ENCODE peak calls at places on chromosomes 1 and 21, in ten cellular contexts. D, B, X, S, G, U, T, I, J and A are unnamed samples.

GRCh38 chr21:45482899-45483821 is 59.1 kb downstream of the SLC19A1 start:
- DNase-seq in S (no peak), J (no peak), U (no peak), T (no peak), B (no peak), D (no peak), G (no peak), I (peak; percentile 74), X (no peak), A (no peak)

GRCh38 chr1:8424539-8425116 is 106.7 kb downstream of the SLC45A1 start:
- DNase-seq in J (peak; percentile 84), S (peak; percentile 64), X (peak; percentile 70), B (no peak), T (no peak), G (peak; percentile 57), I (peak; percentile 82), U (peak; percentile 76), D (no peak), A (no peak)

GRCh38 chr1:179825798-179826460 is 51.7 kb downstream of the TOR1AIP2 start:
- DNase-seq in D (no peak), U (no peak), B (no peak), X (no peak), T (peak; percentile 52), I (no peak), G (no peak), S (no peak), J (no peak), A (no peak)

GRCh38 chr1:159429074-159429861 is 2.7 kb upstream of the OR10J4 start:
- DNase-seq in B (no peak), T (no peak), X (no peak), S (no peak), J (no peak), G (no peak), D (peak; percentile 90), I (no peak), U (no peak), A (peak; percentile 89)

GRCh38 chr1:30148676-30149075 is 574.7 kb downstream of the MATN1 start:
- DNase-seq in B (no peak), U (no peak), S (no peak), J (no peak), D (no peak), I (no peak), T (no peak), G (no peak), X (no peak), A (no peak)

GRCh38 chr21:37064841-37065240 is 8.0 kb downstream of the PIGP start:
- DNase-seq in G (no peak), T (no peak), X (no peak), S (no peak), D (no peak), I (no peak), J (no peak), B (no peak), U (no peak), A (no peak)

GRCh38 chr1:95048332-95048731 is 24.4 kb downstream of the ALG14 start:
- DNase-seq in D (no peak), B (no peak), G (no peak), T (no peak), I (no peak), J (no peak), U (peak; percentile 21), S (no peak), X (no peak), A (no peak)

GRCh38 chr1:95233321-95233736 is 681 bp upstream of the RWDD3 start:
- DNase-seq in B (no peak), X (peak; percentile 61), T (no peak), J (peak; percentile 60), G (no peak), I (no peak), U (peak; percentile 62), S (peak; percentile 71), D (peak; percentile 47), A (no peak)

GRCh38 chr1:56329970-56330369 is 249.4 kb downstream of the PLPP3 start:
- DNase-seq in X (no peak), B (no peak), U (no peak), S (no peak), D (no peak), J (no peak), I (no peak), T (no peak), G (no peak), A (peak; percentile 16)

GRCh38 chr1:28259935-28260802 is 851 bp downstream of the SESN2 start:
- DNase-seq in I (no peak), T (peak; percentile 85), D (peak; percentile 96), J (peak; percentile 89), S (peak; percentile 79), U (peak; percentile 72), G (peak; percentile 39), X (peak; percentile 82), B (peak; percentile 71), A (peak; percentile 91)

GRCh38 chr1:202967684-202968281 is 726 bp upstream of the CYB5R1 start:
- DNase-seq in X (no peak), U (peak; percentile 20), T (no peak), I (no peak), S (no peak), B (no peak), G (peak; percentile 49), J (peak; percentile 50), D (no peak), A (no peak)

GRCh38 chr1:114040273-114041043 is 61.2 kb downstream of the OLFML3 start:
- DNase-seq in T (no peak), I (no peak), D (peak; percentile 69), S (no peak), X (no peak), B (no peak), U (no peak), G (no peak), J (no peak), A (peak; percentile 59)

DNA sequence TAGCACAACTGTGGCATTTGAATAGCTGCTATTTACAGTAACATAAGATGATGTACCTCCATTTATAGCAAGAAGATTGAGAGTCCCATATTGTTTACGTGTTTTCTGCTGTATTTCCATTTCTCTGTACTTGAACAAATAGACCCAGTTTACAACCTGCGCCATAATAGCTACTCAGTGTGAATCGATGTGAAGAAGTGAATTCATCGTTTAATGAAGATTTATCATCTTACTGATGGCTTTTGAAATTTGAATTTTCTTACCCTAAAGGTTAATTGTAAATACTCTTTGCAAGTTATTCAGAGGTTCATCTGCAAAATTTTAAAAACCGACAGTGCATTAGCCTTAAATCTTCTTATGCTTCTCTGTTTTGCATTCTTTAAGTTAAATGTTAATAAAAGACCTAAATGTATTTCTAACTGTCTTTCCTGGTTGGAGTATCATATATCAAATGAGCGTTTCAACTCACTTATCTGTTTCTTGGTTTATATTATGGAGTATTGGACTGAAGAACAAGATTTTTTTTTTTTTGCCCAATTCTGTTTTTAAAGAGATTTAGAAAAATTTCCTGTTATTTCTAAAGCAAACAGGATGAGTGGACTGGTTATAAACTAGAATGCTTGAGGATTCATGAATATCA is 2.2 kb downstream of the MACO1 start:
- DNase-seq in S (no peak), U (no peak), T (no peak), B (no peak), G (no peak), J (no peak), I (no peak), D (no peak), X (no peak), A (no peak)
- TF ChIP-seq CTCF in S (no peak), U (no peak), T (no peak), B (no peak), G (no peak), J (no peak), I (no peak), D (no peak), X (no peak), A (no peak)

DNA sequence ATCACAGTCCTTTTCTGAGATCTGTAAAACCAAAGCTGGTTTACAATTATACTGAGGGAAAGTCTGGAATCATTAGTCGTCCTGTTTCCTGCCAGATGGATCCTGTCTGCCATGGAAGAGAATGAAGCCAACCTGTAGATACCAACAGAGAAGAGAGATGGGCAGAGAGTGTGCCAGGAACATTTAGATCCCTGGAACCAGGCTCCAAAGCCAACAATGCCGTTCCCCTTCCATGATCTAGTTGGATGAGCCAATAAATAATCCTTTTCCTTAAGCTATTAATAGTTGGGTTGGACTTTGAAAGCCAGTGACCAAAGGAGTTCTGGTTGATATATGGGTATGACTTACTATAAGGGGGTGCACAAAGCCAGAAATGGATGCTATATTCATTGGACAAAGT is 15.0 kb downstream of the CAPN8 start:
- DNase-seq in I (no peak), S (no peak), B (no peak), D (no peak), J (no peak), G (no peak), U (no peak), X (no peak), T (no peak), A (no peak)
- TF ChIP-seq CTCF in I (no peak), S (no peak), B (no peak), D (no peak), J (no peak), G (no peak), U (no peak), X (no peak), T (no peak), A (no peak)

GRCh38 chr1:60088620-60089155 is 15.1 kb upstream of the C1orf87 start:
- DNase-seq in U (no peak), D (no peak), S (no peak), T (no peak), B (no peak), G (no peak), I (no peak), X (no peak), J (no peak), A (no peak)
- TF ChIP-seq CTCF in U (no peak), D (peak; percentile 12), S (no peak), T (peak; percentile 48), B (peak; percentile 44), G (no peak), I (no peak), X (no peak), J (peak; percentile 42), A (no peak)

GRCh38 chr21:39096754-39097153 is 86.5 kb downstream of the PSMG1 start:
- DNase-seq in S (no peak), I (no peak), D (no peak), X (no peak), T (no peak), J (no peak), U (no peak), B (no peak), G (no peak), A (no peak)
- TF ChIP-seq CTCF in S (no peak), I (no peak), D (no peak), X (no peak), T (no peak), J (no peak), U (no peak), B (no peak), G (no peak), A (no peak)